ENCODE peak calls at places on chromosomes 13 and 19, in four cellular contexts. M is heart left ventricle, X is breast epithelium, D is tibial nerve. F is an unnamed sample.

GRCh38 chr19:13613447-13613846 is 107.2 kb upstream of the CACNA1A start:
- DNase-seq in M (no peak), X (no peak), D (no peak), F (no peak)

GRCh38 chr19:35478794-35479193 is 11.5 kb downstream of the KRTDAP start:
- DNase-seq in M (no peak), X (no peak), D (no peak), F (no peak)

GRCh38 chr13:111973186-111974064 is 93.5 kb upstream of the SOX1 start:
- DNase-seq in M (no peak), X (no peak), D (no peak), F (no peak)

GRCh38 chr13:112776971-112777370 is 87.1 kb downstream of the ATP11A start:
- DNase-seq in M (no peak), X (no peak), D (no peak), F (no peak)

GRCh38 chr13:102903659-102904407 is 58.0 kb downstream of the ERCC5 start:
- DNase-seq in M (no peak), X (no peak), D (no peak), F (no peak)

GRCh38 chr13:109840893-109841287 is 54.5 kb upstream of the IRS2 start:
- DNase-seq in M (no peak), X (no peak), D (no peak), F (no peak)

GRCh38 chr13:30585748-30586262 is 31.9 kb upstream of the USPL1 start:
- DNase-seq in M (no peak), X (no peak), D (no peak), F (no peak)

GRCh38 chr13:34408635-34409034 is 533.4 kb upstream of the NBEA start:
- DNase-seq in M (no peak), X (no peak), D (no peak), F (no peak)

GRCh38 chr19:13718733-13719132 is 45.6 kb upstream of the MRI1 start:
- DNase-seq in M (peak; percentile 33), X (no peak), D (no peak), F (peak; percentile 20)

GRCh38 chr19:11214387-11214786 is 17.0 kb upstream of the KANK2 start:
- DNase-seq in M (no peak), X (no peak), D (no peak), F (no peak)

GRCh38 chr13:109209526-109209925 is 576.9 kb downstream of the IRS2 start:
- DNase-seq in M (no peak), X (no peak), D (no peak), F (no peak)

GRCh38 chr19:13751436-13751835 is 12.9 kb upstream of the MRI1 start:
- DNase-seq in M (no peak), X (no peak), D (no peak), F (no peak)

GRCh38 chr19:6267552-6268381 is 12.0 kb downstream of the MLLT1 start:
- DNase-seq in M (no peak), X (no peak), D (no peak), F (no peak)

GRCh38 chr19:17687857-17688784 is at the start of gene UNC13A:
- DNase-seq in M (peak; percentile 48), X (no peak), D (no peak), F (peak; percentile 83)

GRCh38 chr13:51584731-51585191 is 499 bp downstream of the WDFY2 start:
- DNase-seq in M (peak; percentile 66), X (peak; percentile 55), D (peak; percentile 28), F (peak; percentile 36)

GRCh38 chr19:2426661-2427322 is 594 bp downstream of the TIMM13 start:
- DNase-seq in M (peak; percentile 55), X (no peak), D (no peak), F (peak; percentile 67)

GRCh38 chr13:27965343-27965739 is 3.8 kb downstream of the CDX2 start:
- DNase-seq in M (no peak), X (no peak), D (no peak), F (no peak)

GRCh38 chr19:14114854-14115253 is 2.7 kb downstream of the PRKACA start:
- DNase-seq in M (peak; percentile 71), X (no peak), D (no peak), F (peak; percentile 51)

GRCh38 chr13:21466527-21466926 is 7.4 kb upstream of the ZDHHC20 start:
- DNase-seq in M (no peak), X (no peak), D (no peak), F (no peak)

GRCh38 chr19:1429750-1430149 is 8.4 kb upstream of the RPS15 start:
- DNase-seq in M (peak; percentile 79), X (no peak), D (no peak), F (no peak)

GRCh38 chr13:78657699-78658629 is 991 bp downstream of the OBI1 start:
- DNase-seq in M (no peak), X (no peak), D (no peak), F (no peak)

GRCh38 chr19:50320596-50320995 is 8.6 kb downstream of the KCNC3 start:
- DNase-seq in M (no peak), X (no peak), D (no peak), F (no peak)

GRCh38 chr19:430701-431100 is 21.8 kb upstream of the C2CD4C start:
- DNase-seq in M (no peak), X (no peak), D (no peak), F (no peak)

GRCh38 chr19:595326-596262 is 5.9 kb downstream of the HCN2 start:
- DNase-seq in M (no peak), X (no peak), D (no peak), F (peak; percentile 97)

GRCh38 chr19:12453495-12453894 is 12.7 kb upstream of the ZNF443 start:
- DNase-seq in M (no peak), X (peak; percentile 33), D (no peak), F (no peak)

GRCh38 chr13:24650157-24650556 is 30.1 kb upstream of the ATP12A start:
- DNase-seq in M (no peak), X (no peak), D (no peak), F (no peak)

GRCh38 chr19:32902448-32902847 is 32.9 kb upstream of the SLC7A9 start:
- DNase-seq in M (no peak), X (no peak), D (no peak), F (no peak)

GRCh38 chr13:67408823-67409222 is 178.7 kb upstream of the PCDH9 start:
- DNase-seq in M (no peak), X (no peak), D (no peak), F (no peak)

GRCh38 chr13:112105884-112106283 is 38.9 kb downstream of the SOX1 start:
- DNase-seq in M (no peak), X (no peak), D (no peak), F (no peak)

GRCh38 chr13:25768726-25769270 is 283.0 kb downstream of the SHISA2 start:
- DNase-seq in M (no peak), X (no peak), D (no peak), F (no peak)

GRCh38 chr19:4589579-4590410 is 30.3 kb upstream of the SEMA6B start:
- DNase-seq in M (peak; percentile 67), X (no peak), D (no peak), F (peak; percentile 73)

GRCh38 chr19:10812902-10813404 is 23.1 kb downstream of the TMED1 start:
- DNase-seq in M (peak; percentile 83), X (no peak), D (peak; percentile 38), F (no peak)

GRCh38 chr13:48975101-48975925 is at the start of gene FNDC3A:
- DNase-seq in M (peak; percentile 83), X (peak; percentile 44), D (peak; percentile 27), F (peak; percentile 37)

GRCh38 chr13:48976677-48977625 is 1.2 kb downstream of the FNDC3A start:
- DNase-seq in M (no peak), X (no peak), D (peak; percentile 38), F (no peak)

GRCh38 chr13:48977973-48978372 is 2.3 kb downstream of the FNDC3A start:
- DNase-seq in M (no peak), X (no peak), D (no peak), F (no peak)

GRCh38 chr13:48973845-48974431 is 1.8 kb upstream of the FNDC3A start:
- DNase-seq in M (no peak), X (no peak), D (no peak), F (no peak)

GRCh38 chr13:48975926-48976676 is 389 bp downstream of the FNDC3A start:
- DNase-seq in M (peak; percentile 88), X (peak; percentile 65), D (peak; percentile 63), F (peak; percentile 73)
- TF ChIP-seq CTCF in M (peak; percentile 32), X (no peak), D (no peak), F (no peak)

GRCh38 chr19:45496349-45496953 is 396 bp downstream of the RTN2 start:
- DNase-seq in M (peak; percentile 59), X (no peak), D (no peak), F (peak; percentile 50)
- H3K27me3 ChIP-seq in M (peaks cover 3% of the 10 kb centered on the region), X (peaks cover 7% of the 10 kb centered on the region), D (no peaks in the 10 kb centered on the region), F (no peaks in the 10 kb centered on the region)

DNA sequence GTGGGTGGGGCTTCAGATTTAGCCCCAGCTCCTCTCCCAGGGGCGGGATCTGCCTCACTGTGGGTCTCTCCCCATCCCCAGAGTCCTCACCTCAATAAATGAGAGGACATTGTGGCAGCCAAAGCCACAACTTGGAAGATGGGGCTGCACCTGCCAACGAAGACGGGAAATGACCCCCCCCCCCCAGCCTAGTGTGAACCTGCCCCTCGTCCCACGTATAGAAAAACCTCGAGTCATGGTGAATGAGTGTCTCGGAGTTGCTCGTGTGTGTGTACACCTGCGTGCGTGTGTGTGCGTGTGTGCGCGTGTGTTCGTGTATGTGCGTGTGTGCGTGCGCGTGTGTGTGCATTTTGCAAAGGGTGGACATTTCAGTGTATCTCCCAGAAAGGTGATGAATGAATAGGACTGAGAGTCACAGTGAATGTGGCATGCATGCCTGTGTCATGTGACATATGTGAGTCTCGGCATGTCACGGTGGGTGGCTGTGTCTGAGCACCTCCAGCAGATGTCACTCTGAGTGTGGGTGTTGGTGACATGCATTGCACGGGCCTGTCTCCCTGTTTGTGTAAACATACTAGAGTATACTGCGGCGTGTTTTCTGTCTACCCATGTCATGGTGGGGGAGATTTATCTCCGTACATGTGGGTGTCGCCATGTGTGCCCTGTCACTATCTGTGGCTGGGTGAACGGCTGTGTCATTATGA is 1.5 kb upstream of the TRAPPC5 start:
- DNase-seq in M (no peak), X (no peak), D (no peak), F (peak; percentile 78)
- H3K4me3 ChIP-seq in M (no peak overlapping the region), X (no peak overlapping the region), D (no peak overlapping the region), F (no peak overlapping the region)

DNA sequence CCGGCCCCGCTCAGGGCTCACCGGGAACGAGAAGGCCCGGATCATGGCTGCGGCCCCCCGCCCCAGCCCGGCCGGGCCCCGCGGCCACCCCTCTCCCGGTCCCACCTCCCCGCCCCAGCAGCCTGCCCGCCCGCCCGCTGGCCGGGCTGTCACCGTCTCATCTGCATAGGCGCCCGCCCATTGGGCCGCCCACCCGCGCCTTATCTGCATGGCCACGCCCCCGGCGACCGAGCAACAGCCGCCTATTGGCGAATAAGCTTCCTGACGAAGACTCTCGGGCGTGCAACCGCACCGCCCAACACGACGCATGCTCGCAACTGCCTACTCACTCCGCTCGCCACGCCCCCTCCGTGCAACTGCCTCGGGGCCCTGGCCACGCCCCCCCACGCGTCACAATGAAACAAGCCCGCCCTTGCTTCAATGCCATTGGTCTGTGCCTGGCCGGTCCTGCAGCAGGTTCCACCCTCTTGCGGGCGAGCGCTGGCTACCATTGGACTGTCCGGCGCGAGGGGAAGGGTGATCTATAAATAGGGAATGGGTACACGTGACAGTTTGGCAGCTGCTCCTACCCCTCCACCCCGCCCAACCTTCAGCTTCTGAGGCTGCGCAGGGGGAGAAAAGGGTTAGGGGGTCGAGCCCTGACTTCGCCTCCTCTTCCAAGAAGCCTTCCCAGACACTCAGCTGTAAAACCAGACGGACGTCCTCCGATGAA is at the start of gene DACT3:
- DNase-seq in M (peak; percentile 100), X (peak; percentile 100), D (peak; percentile 100), F (peak; percentile 100)
- TF ChIP-seq CTCF in M (no peak), X (no peak), D (no peak), F (no peak)

F was measured in WERI-Rb-1.